ENCODE peak calls at places on chromosomes 2 and 18, in nine cellular contexts. One of them, this sample, is unnamed. For H3K27me3, the result is how much of the 10 kb centered on the place peaks cover.

GRCh38 chr2:213806125-213806726 is 522.0 kb downstream of the SPAG16 start:
- DNase-seq in heart left ventricle: no peak
- DNase-seq in HepG2: peak
- DNase-seq in left ventricle myocardium inferior: no peak
- DNase-seq in pancreas: no peak
- DNase-seq in tibial nerve: no peak
- DNase-seq in IMR-90: peak
- DNase-seq in AG04450: no peak
- DNase-seq in A673: peak
- DNase-seq in this sample: no peak

GRCh38 chr2:201432551-201433388 is 18.5 kb downstream of the TRAK2 start:
- DNase-seq in heart left ventricle: peak
- DNase-seq in HepG2: no peak
- DNase-seq in left ventricle myocardium inferior: no peak
- DNase-seq in pancreas: no peak
- DNase-seq in tibial nerve: no peak
- DNase-seq in IMR-90: peak
- DNase-seq in AG04450: no peak
- DNase-seq in A673: peak
- DNase-seq in this sample: no peak

GRCh38 chr18:76959605-76960004 is 137.2 kb downstream of the ZNF236 start:
- DNase-seq in heart left ventricle: no peak
- DNase-seq in HepG2: no peak
- DNase-seq in left ventricle myocardium inferior: no peak
- DNase-seq in pancreas: no peak
- DNase-seq in tibial nerve: no peak
- DNase-seq in IMR-90: no peak
- DNase-seq in AG04450: no peak
- DNase-seq in A673: no peak
- DNase-seq in this sample: no peak

GRCh38 chr2:171893196-171893823 is 734 bp downstream of the SLC25A12 start:
- DNase-seq in heart left ventricle: no peak
- DNase-seq in HepG2: no peak
- DNase-seq in left ventricle myocardium inferior: no peak
- DNase-seq in pancreas: no peak
- DNase-seq in tibial nerve: no peak
- DNase-seq in IMR-90: no peak
- DNase-seq in AG04450: no peak
- DNase-seq in A673: no peak
- DNase-seq in this sample: no peak

GRCh38 chr18:8987250-8987649 is 115.2 kb upstream of the NDUFV2 start:
- DNase-seq in heart left ventricle: no peak
- DNase-seq in HepG2: no peak
- DNase-seq in left ventricle myocardium inferior: no peak
- DNase-seq in pancreas: peak
- DNase-seq in tibial nerve: no peak
- DNase-seq in IMR-90: peak
- DNase-seq in AG04450: no peak
- DNase-seq in A673: no peak
- DNase-seq in this sample: no peak

GRCh38 chr18:75694292-75694691 is 266.8 kb upstream of the SMIM21 start:
- DNase-seq in heart left ventricle: no peak
- DNase-seq in HepG2: no peak
- DNase-seq in left ventricle myocardium inferior: no peak
- DNase-seq in pancreas: no peak
- DNase-seq in tibial nerve: no peak
- DNase-seq in IMR-90: no peak
- DNase-seq in AG04450: no peak
- DNase-seq in A673: no peak
- DNase-seq in this sample: no peak

GRCh38 chr2:197258580-197258979 is 52.0 kb downstream of the ANKRD44 start:
- DNase-seq in heart left ventricle: no peak
- DNase-seq in HepG2: no peak
- DNase-seq in left ventricle myocardium inferior: no peak
- DNase-seq in pancreas: no peak
- DNase-seq in tibial nerve: no peak
- DNase-seq in IMR-90: peak
- DNase-seq in AG04450: no peak
- DNase-seq in A673: no peak
- DNase-seq in this sample: no peak

GRCh38 chr2:98656800-98657199 is 48.4 kb downstream of the UNC50 start:
- DNase-seq in heart left ventricle: no peak
- DNase-seq in HepG2: no peak
- DNase-seq in left ventricle myocardium inferior: no peak
- DNase-seq in pancreas: no peak
- DNase-seq in tibial nerve: no peak
- DNase-seq in IMR-90: no peak
- DNase-seq in AG04450: no peak
- DNase-seq in A673: no peak
- DNase-seq in this sample: no peak

GRCh38 chr2:113694438-113694837 is 62.0 kb downstream of the SLC35F5 start:
- DNase-seq in heart left ventricle: no peak
- DNase-seq in HepG2: no peak
- DNase-seq in left ventricle myocardium inferior: no peak
- DNase-seq in pancreas: no peak
- DNase-seq in tibial nerve: no peak
- DNase-seq in IMR-90: no peak
- DNase-seq in AG04450: no peak
- DNase-seq in A673: no peak
- DNase-seq in this sample: no peak

GRCh38 chr2:101127319-101128056 is 23.7 kb downstream of the TBC1D8 start:
- DNase-seq in heart left ventricle: no peak
- DNase-seq in HepG2: no peak
- DNase-seq in left ventricle myocardium inferior: no peak
- DNase-seq in pancreas: no peak
- DNase-seq in tibial nerve: no peak
- DNase-seq in IMR-90: no peak
- DNase-seq in AG04450: no peak
- DNase-seq in A673: no peak
- DNase-seq in this sample: no peak

GRCh38 chr2:220512419-220512818 is 885.0 kb downstream of the SLC4A3 start:
- DNase-seq in heart left ventricle: no peak
- DNase-seq in HepG2: no peak
- DNase-seq in left ventricle myocardium inferior: no peak
- DNase-seq in pancreas: no peak
- DNase-seq in tibial nerve: no peak
- DNase-seq in IMR-90: peak
- DNase-seq in AG04450: peak
- DNase-seq in A673: no peak
- DNase-seq in this sample: no peak

GRCh38 chr2:30267161-30267568 is 35.8 kb downstream of the LBH start:
- DNase-seq in heart left ventricle: no peak
- DNase-seq in HepG2: no peak
- DNase-seq in left ventricle myocardium inferior: no peak
- DNase-seq in pancreas: no peak
- DNase-seq in tibial nerve: no peak
- DNase-seq in IMR-90: no peak
- DNase-seq in AG04450: no peak
- DNase-seq in A673: no peak
- DNase-seq in this sample: no peak

GRCh38 chr2:220789961-220790360 is 782.1 kb downstream of the EPHA4 start:
- DNase-seq in heart left ventricle: no peak
- DNase-seq in HepG2: no peak
- DNase-seq in left ventricle myocardium inferior: no peak
- DNase-seq in pancreas: no peak
- DNase-seq in tibial nerve: no peak
- DNase-seq in IMR-90: peak
- DNase-seq in AG04450: no peak
- DNase-seq in A673: no peak
- DNase-seq in this sample: no peak

GRCh38 chr2:65353046-65353445 is 79.4 kb downstream of the SPRED2 start:
- DNase-seq in heart left ventricle: no peak
- DNase-seq in HepG2: no peak
- DNase-seq in left ventricle myocardium inferior: no peak
- DNase-seq in pancreas: no peak
- DNase-seq in tibial nerve: no peak
- DNase-seq in IMR-90: no peak
- DNase-seq in AG04450: no peak
- DNase-seq in A673: no peak
- DNase-seq in this sample: no peak

GRCh38 chr18:46623541-46623940 is 33.5 kb downstream of the LOXHD1 start:
- DNase-seq in heart left ventricle: peak
- DNase-seq in HepG2: no peak
- DNase-seq in left ventricle myocardium inferior: peak
- DNase-seq in pancreas: no peak
- DNase-seq in tibial nerve: no peak
- DNase-seq in IMR-90: no peak
- DNase-seq in AG04450: no peak
- DNase-seq in A673: peak
- DNase-seq in this sample: no peak

GRCh38 chr2:225766431-225766830 is 366.9 kb downstream of the NYAP2 start:
- DNase-seq in heart left ventricle: no peak
- DNase-seq in HepG2: no peak
- DNase-seq in left ventricle myocardium inferior: no peak
- DNase-seq in pancreas: no peak
- DNase-seq in tibial nerve: no peak
- DNase-seq in IMR-90: peak
- DNase-seq in AG04450: no peak
- DNase-seq in A673: peak
- DNase-seq in this sample: no peak

GRCh38 chr2:170905864-170906263 is 23.2 kb upstream of the GORASP2 start:
- DNase-seq in heart left ventricle: no peak
- DNase-seq in HepG2: no peak
- DNase-seq in left ventricle myocardium inferior: no peak
- DNase-seq in pancreas: no peak
- DNase-seq in tibial nerve: no peak
- DNase-seq in IMR-90: no peak
- DNase-seq in AG04450: no peak
- DNase-seq in A673: no peak
- DNase-seq in this sample: no peak

GRCh38 chr18:58195278-58195721 is 151.3 kb downstream of the NEDD4L start:
- DNase-seq in heart left ventricle: no peak
- DNase-seq in HepG2: no peak
- DNase-seq in left ventricle myocardium inferior: no peak
- DNase-seq in pancreas: peak
- DNase-seq in tibial nerve: no peak
- DNase-seq in IMR-90: no peak
- DNase-seq in AG04450: no peak
- DNase-seq in A673: no peak
- DNase-seq in this sample: no peak

GRCh38 chr2:19350678-19351401 is 7.6 kb downstream of the OSR1 start:
- DNase-seq in heart left ventricle: no peak
- DNase-seq in HepG2: no peak
- DNase-seq in left ventricle myocardium inferior: no peak
- DNase-seq in pancreas: no peak
- DNase-seq in tibial nerve: no peak
- DNase-seq in IMR-90: no peak
- DNase-seq in AG04450: no peak
- DNase-seq in A673: no peak
- DNase-seq in this sample: no peak

GRCh38 chr2:56473524-56473923 is 289.7 kb downstream of the CCDC85A start:
- DNase-seq in heart left ventricle: no peak
- DNase-seq in HepG2: no peak
- DNase-seq in left ventricle myocardium inferior: no peak
- DNase-seq in pancreas: no peak
- DNase-seq in tibial nerve: no peak
- DNase-seq in IMR-90: no peak
- DNase-seq in AG04450: no peak
- DNase-seq in A673: no peak
- DNase-seq in this sample: no peak

GRCh38 chr2:56478027-56478426 is 294.2 kb downstream of the CCDC85A start:
- DNase-seq in heart left ventricle: no peak
- DNase-seq in HepG2: no peak
- DNase-seq in left ventricle myocardium inferior: no peak
- DNase-seq in pancreas: no peak
- DNase-seq in tibial nerve: no peak
- DNase-seq in IMR-90: no peak
- DNase-seq in AG04450: no peak
- DNase-seq in A673: no peak
- DNase-seq in this sample: no peak

GRCh38 chr2:56476509-56477071 is 292.8 kb downstream of the CCDC85A start:
- DNase-seq in heart left ventricle: no peak
- DNase-seq in HepG2: no peak
- DNase-seq in left ventricle myocardium inferior: no peak
- DNase-seq in pancreas: peak
- DNase-seq in tibial nerve: no peak
- DNase-seq in IMR-90: no peak
- DNase-seq in AG04450: no peak
- DNase-seq in A673: no peak
- DNase-seq in this sample: no peak

GRCh38 chr2:56474412-56475158 is 290.8 kb downstream of the CCDC85A start:
- DNase-seq in heart left ventricle: no peak
- DNase-seq in HepG2: no peak
- DNase-seq in left ventricle myocardium inferior: no peak
- DNase-seq in pancreas: no peak
- DNase-seq in tibial nerve: no peak
- DNase-seq in IMR-90: no peak
- DNase-seq in AG04450: no peak
- DNase-seq in A673: peak
- DNase-seq in this sample: no peak
- H3K27ac ChIP-seq in heart left ventricle: peak
- H3K27ac ChIP-seq in HepG2: no peak
- H3K27ac ChIP-seq in left ventricle myocardium inferior: peak
- H3K27ac ChIP-seq in pancreas: no peak
- H3K27ac ChIP-seq in tibial nerve: no peak
- H3K27ac ChIP-seq in IMR-90: no peak
- H3K27ac ChIP-seq in AG04450: no peak
- H3K27ac ChIP-seq in A673: no peak
- H3K27ac ChIP-seq in this sample: no peak

DNA sequence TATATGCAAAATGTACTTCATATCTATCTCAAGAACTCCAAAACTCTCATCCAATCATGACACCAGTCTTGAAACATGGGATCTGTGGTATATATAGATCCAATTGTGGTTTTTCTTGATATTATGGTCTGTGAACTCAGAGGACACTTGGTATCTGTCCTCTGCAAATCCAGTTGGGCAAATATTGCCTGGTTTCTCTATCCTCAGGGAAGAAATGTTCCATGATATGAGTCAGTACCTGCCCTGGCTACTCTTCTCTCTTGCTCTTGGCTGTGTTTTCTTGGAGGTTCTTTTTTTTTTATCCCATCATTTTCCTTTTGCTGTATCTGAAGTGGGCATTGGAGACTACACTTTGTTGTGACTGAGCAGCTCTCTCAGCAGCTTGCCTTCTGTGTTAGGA is 10.9 kb downstream of the NBEAL1 start:
- DNase-seq in heart left ventricle: no peak
- DNase-seq in HepG2: no peak
- DNase-seq in left ventricle myocardium inferior: no peak
- DNase-seq in pancreas: no peak
- DNase-seq in tibial nerve: no peak
- DNase-seq in IMR-90: peak
- DNase-seq in AG04450: no peak
- DNase-seq in A673: no peak
- DNase-seq in this sample: no peak
- TF ChIP-seq CTCF in heart left ventricle: no peak
- TF ChIP-seq CTCF in HepG2: no peak
- TF ChIP-seq CTCF in left ventricle myocardium inferior: no peak
- TF ChIP-seq CTCF in pancreas: no peak
- TF ChIP-seq CTCF in tibial nerve: no peak
- TF ChIP-seq CTCF in IMR-90: no peak
- TF ChIP-seq CTCF in AG04450: no peak
- TF ChIP-seq CTCF in A673: no peak
- TF ChIP-seq CTCF in this sample: no peak

GRCh38 chr2:206266130-206267125 is 8.0 kb upstream of the ZDBF2 start:
- DNase-seq in heart left ventricle: no peak
- DNase-seq in HepG2: no peak
- DNase-seq in left ventricle myocardium inferior: no peak
- DNase-seq in pancreas: no peak
- DNase-seq in tibial nerve: no peak
- DNase-seq in IMR-90: no peak
- DNase-seq in AG04450: no peak
- DNase-seq in A673: no peak
- DNase-seq in this sample: no peak
- H3K27me3 ChIP-seq in heart left ventricle: half or more
- H3K27me3 ChIP-seq in HepG2: under half
- H3K27me3 ChIP-seq in left ventricle myocardium inferior: half or more
- H3K27me3 ChIP-seq in pancreas: under half
- H3K27me3 ChIP-seq in tibial nerve: under half
- H3K27me3 ChIP-seq in IMR-90: under half
- H3K27me3 ChIP-seq in AG04450: half or more
- H3K27me3 ChIP-seq in A673: half or more
- H3K27me3 ChIP-seq in this sample: half or more

GRCh38 chr2:217993817-217994459 is 8.9 kb downstream of the TNS1 start:
- DNase-seq in heart left ventricle: peak
- DNase-seq in HepG2: peak
- DNase-seq in left ventricle myocardium inferior: peak
- DNase-seq in pancreas: peak
- DNase-seq in tibial nerve: no peak
- DNase-seq in IMR-90: peak
- DNase-seq in AG04450: no peak
- DNase-seq in A673: peak
- DNase-seq in this sample: peak
- H3K27ac ChIP-seq in heart left ventricle: no peak
- H3K27ac ChIP-seq in HepG2: no peak
- H3K27ac ChIP-seq in left ventricle myocardium inferior: no peak
- H3K27ac ChIP-seq in pancreas: peak
- H3K27ac ChIP-seq in tibial nerve: peak
- H3K27ac ChIP-seq in IMR-90: peak
- H3K27ac ChIP-seq in AG04450: peak
- H3K27ac ChIP-seq in A673: no peak
- H3K27ac ChIP-seq in this sample: peak

This sample was measured in adrenal gland.